ENCODE peak calls at places on chromosome 5, in eight cellular contexts. G is neural crest cell; X is CD8-positive, alpha-beta T cell; U is D721Med; H is fibroblast of lung; W is H9; S is osteocyte; Y is stomach. I is an unnamed sample.

GRCh38 chr5:109485030-109485429 is 75.3 kb upstream of the PJA2 start:
- DNase-seq in H (peak), U (no peak), Y (peak), S (no peak), W (no peak), X (no peak), G (no peak), I (peak)

GRCh38 chr5:887947-888640 is 4.5 kb downstream of the BRD9 start:
- DNase-seq in G (no peak), H (no peak), Y (no peak), S (no peak), X (no peak), U (no peak), W (no peak), I (no peak)

GRCh38 chr5:32071351-32071944 is 102.7 kb downstream of the GOLPH3 start:
- DNase-seq in U (no peak), H (no peak), W (no peak), Y (no peak), S (no peak), G (no peak), X (no peak), I (no peak)

GRCh38 chr5:89083791-89084190 is 200.8 kb upstream of the MEF2C start:
- DNase-seq in Y (no peak), G (no peak), S (no peak), U (no peak), W (no peak), X (no peak), H (peak), I (no peak)

GRCh38 chr5:100430268-100430900 is 104.8 kb upstream of the FAM174A start:
- DNase-seq in G (peak), U (no peak), Y (peak), S (no peak), X (peak), W (peak), H (peak), I (peak)

GRCh38 chr5:3736926-3737325 is 141.3 kb downstream of the IRX1 start:
- DNase-seq in Y (no peak), W (no peak), G (no peak), S (no peak), X (no peak), H (no peak), U (no peak), I (no peak)

GRCh38 chr5:127801751-127802476 is 98.7 kb downstream of the CCDC192 start:
- DNase-seq in W (no peak), G (no peak), S (no peak), U (no peak), H (peak), Y (no peak), X (no peak), I (no peak)

GRCh38 chr5:137015540-137016116 is 483.5 kb downstream of the SPOCK1 start:
- DNase-seq in G (no peak), W (no peak), S (no peak), X (no peak), U (no peak), H (no peak), Y (no peak), I (no peak)

GRCh38 chr5:76579166-76579765 is 43.9 kb downstream of the F2RL2 start:
- DNase-seq in X (no peak), W (no peak), H (peak), G (no peak), S (no peak), Y (no peak), U (no peak), I (peak)

GRCh38 chr5:32342656-32343055 is 29.9 kb upstream of the MTMR12 start:
- DNase-seq in G (no peak), U (no peak), H (no peak), Y (no peak), S (no peak), W (no peak), X (no peak), I (no peak)

GRCh38 chr5:27947088-27947487 is 908.7 kb upstream of the CDH9 start:
- DNase-seq in G (no peak), U (no peak), W (no peak), Y (no peak), H (no peak), X (no peak), S (no peak), I (peak)

GRCh38 chr5:105849701-105850100 is 1821.0 kb downstream of the EFNA5 start:
- DNase-seq in U (no peak), W (no peak), H (peak), S (no peak), G (no peak), X (no peak), Y (no peak), I (no peak)

GRCh38 chr5:179796877-179797608 is 3.3 kb downstream of the LTC4S start:
- DNase-seq in G (no peak), H (no peak), S (no peak), Y (no peak), X (no peak), U (no peak), W (no peak), I (no peak)

GRCh38 chr5:53406630-53407316 is 73.7 kb upstream of the FST start:
- DNase-seq in S (no peak), H (peak), X (no peak), U (no peak), W (no peak), G (no peak), Y (no peak), I (no peak)

GRCh38 chr5:132260051-132260450 is 2.6 kb downstream of the PDLIM4 start:
- DNase-seq in S (peak), H (peak), X (no peak), Y (no peak), W (peak), G (no peak), U (no peak), I (no peak)

GRCh38 chr5:151158287-151158661 is 695 bp upstream of the ANXA6 start:
- DNase-seq in Y (no peak), H (no peak), X (no peak), G (no peak), U (no peak), S (no peak), W (peak), I (peak)

GRCh38 chr5:1464096-1464446 is 18.8 kb upstream of the SLC6A3 start:
- DNase-seq in Y (no peak), U (no peak), S (no peak), W (no peak), X (no peak), G (no peak), H (no peak), I (no peak)

GRCh38 chr5:37662789-37663475 is 176.9 kb downstream of the GDNF start:
- DNase-seq in S (no peak), X (no peak), U (no peak), W (no peak), Y (no peak), G (no peak), H (peak), I (peak)

GRCh38 chr5:68424799-68425537 is 209.4 kb downstream of the PIK3R1 start:
- DNase-seq in H (peak), W (no peak), S (no peak), U (no peak), G (no peak), Y (no peak), X (peak), I (peak)

GRCh38 chr5:76180817-76181805 is 97.9 kb downstream of the SV2C start:
- DNase-seq in H (no peak), G (no peak), Y (no peak), S (no peak), X (no peak), W (no peak), U (no peak), I (no peak)

GRCh38 chr5:441996-442334 is 1.0 kb upstream of the EXOC3 start:
- DNase-seq in Y (no peak), X (no peak), W (peak), G (no peak), H (no peak), S (no peak), U (no peak), I (no peak)

GRCh38 chr5:82068723-82069122 is 96.9 kb downstream of the ATG10 start:
- DNase-seq in G (no peak), U (no peak), H (peak), Y (no peak), S (no peak), X (no peak), W (no peak), I (no peak)

GRCh38 chr5:104843822-104844221 is 1281.2 kb upstream of the NUDT12 start:
- DNase-seq in U (no peak), G (no peak), W (no peak), Y (no peak), X (no peak), H (no peak), S (no peak), I (no peak)

GRCh38 chr5:150641006-150641570 is 628 bp downstream of the SYNPO start:
- DNase-seq in X (no peak), H (peak), S (no peak), Y (no peak), W (no peak), G (no peak), U (no peak), I (no peak)

GRCh38 chr5:127958421-127959011 is 125.0 kb upstream of the SLC12A2 start:
- DNase-seq in U (no peak), S (no peak), W (no peak), H (no peak), Y (no peak), X (no peak), G (no peak), I (no peak)

GRCh38 chr5:56601641-56602071 is 213.7 kb upstream of the MAP3K1 start:
- DNase-seq in U (no peak), G (no peak), W (no peak), S (no peak), Y (no peak), X (no peak), H (peak), I (peak)

GRCh38 chr5:154857091-154857533 is 1.3 kb upstream of the CNOT8 start:
- DNase-seq in Y (peak), G (peak), U (no peak), W (no peak), H (no peak), S (no peak), X (no peak), I (no peak)

DNA sequence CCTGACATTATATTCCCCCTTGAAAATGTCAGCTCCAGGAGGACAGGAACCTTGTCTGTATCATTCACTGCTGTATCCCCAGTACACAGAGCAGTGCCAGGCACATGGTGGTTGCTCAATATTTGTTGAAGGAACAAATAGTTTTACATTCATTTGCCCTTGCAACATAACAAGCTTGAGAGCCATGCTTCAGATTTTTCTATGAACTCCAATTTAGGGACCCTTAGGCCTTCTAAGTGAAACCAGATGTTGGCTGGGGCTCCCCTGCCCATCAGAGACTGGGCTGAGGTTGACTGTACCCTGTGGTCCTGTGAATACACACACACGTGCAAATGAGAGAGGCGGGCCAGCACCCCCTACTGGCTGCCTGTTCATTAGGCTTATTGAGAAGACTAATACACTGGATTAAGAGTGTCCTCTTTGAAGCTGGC is 214.9 kb upstream of the WWC1 start:
- DNase-seq in U (no peak), S (peak), X (no peak), G (peak), W (peak), H (peak), Y (no peak), I (peak)
- TF ChIP-seq CTCF in U (peak), S (peak), X (no peak), G (peak), W (peak), H (peak), Y (no peak), I (peak)

GRCh38 chr5:93789173-93790070 is 48.0 kb upstream of the POU5F2 start:
- DNase-seq in S (no peak), X (no peak), Y (no peak), U (no peak), H (peak), W (no peak), G (no peak), I (peak)
- TF ChIP-seq CTCF in S (peak), X (no peak), Y (no peak), U (no peak), H (no peak), W (no peak), G (no peak), I (peak)

GRCh38 chr5:181194489-181195248 is 10.3 kb downstream of the TRIM7 start:
- DNase-seq in U (no peak), H (no peak), S (no peak), Y (no peak), X (no peak), W (peak), G (no peak), I (no peak)
- TF ChIP-seq CTCF in U (no peak), H (no peak), S (no peak), Y (no peak), X (no peak), W (peak), G (no peak), I (no peak)

DNA sequence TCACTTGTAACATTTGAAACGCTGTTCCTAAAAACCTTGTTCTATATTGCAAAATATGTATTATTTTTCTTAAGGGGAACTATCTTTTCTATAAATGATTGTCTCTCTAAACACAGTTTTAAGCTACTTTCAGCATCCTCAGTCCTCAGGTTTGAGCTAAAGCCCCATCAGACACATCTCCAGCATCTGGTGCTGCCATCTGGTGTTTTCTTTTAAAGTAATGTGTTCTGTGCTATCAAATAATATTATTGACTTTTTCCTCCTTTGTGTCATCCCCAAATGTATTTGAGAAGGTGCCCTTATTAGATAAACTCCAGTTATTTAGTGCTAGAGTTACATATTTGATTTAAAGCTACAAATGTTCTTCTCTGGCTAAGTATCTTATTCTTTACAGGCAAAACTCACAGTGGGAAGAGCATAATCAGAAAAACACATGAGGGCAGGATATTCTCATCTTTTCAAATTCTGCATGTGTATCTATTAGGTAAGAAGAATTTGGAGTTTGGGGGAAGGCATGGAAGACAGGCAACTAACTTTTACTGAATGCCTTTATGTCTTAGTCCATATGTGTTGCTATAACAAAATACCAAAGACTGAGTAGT is 27.5 kb downstream of the ZNF474 start:
- DNase-seq in W (no peak), H (peak), Y (no peak), X (no peak), G (no peak), U (peak), S (no peak), I (peak)
- TF ChIP-seq CTCF in W (peak), H (peak), Y (no peak), X (peak), G (peak), U (peak), S (peak), I (peak)

GRCh38 chr5:78545406-78545805 is 103.2 kb downstream of the LHFPL2 start:
- DNase-seq in Y (no peak), W (no peak), X (no peak), G (no peak), H (no peak), S (peak), U (no peak), I (no peak)
- TF ChIP-seq CTCF in Y (no peak), W (no peak), X (no peak), G (no peak), H (no peak), S (no peak), U (no peak), I (no peak)

DNA sequence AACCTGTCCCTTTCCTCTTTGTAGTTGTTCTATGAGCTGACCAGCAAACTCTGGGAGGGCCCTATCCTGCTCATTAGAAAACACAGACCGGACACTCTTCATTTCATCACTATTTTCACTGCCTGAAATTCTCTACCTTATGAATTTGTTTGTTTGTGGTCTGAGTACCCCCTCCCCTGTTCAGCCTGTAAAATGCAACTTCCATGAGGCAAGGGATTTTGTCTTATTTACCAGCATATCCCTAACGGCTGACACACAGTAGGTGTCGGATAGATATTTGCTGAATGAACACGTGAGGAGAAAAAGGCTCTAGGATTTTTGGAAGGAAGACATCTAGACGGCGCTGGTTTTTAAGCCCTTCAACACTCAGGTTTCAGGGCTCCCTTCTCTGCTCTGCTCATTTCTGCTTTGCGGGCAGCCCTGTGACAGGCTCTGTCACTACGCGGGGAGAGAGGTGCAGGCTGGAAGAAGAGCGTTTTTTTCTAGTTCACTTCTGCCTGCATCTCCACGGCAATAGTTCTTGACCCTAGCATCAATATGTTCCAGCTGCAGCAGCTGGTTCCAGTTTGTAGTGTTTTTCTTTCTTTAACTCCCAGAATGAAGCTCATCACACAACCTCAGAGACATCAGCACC is 41.0 kb downstream of the KCNMB1 start:
- DNase-seq in Y (no peak), W (no peak), U (no peak), S (no peak), X (no peak), H (no peak), G (no peak), I (peak)
- TF ChIP-seq CTCF in Y (no peak), W (peak), U (no peak), S (no peak), X (peak), H (no peak), G (no peak), I (peak)

GRCh38 chr5:169226904-169227303 is 74.0 kb downstream of the SLIT3 start:
- DNase-seq in Y (no peak), W (no peak), H (no peak), U (no peak), S (no peak), X (no peak), G (no peak), I (no peak)
- TF ChIP-seq CTCF in Y (no peak), W (peak), H (no peak), U (peak), S (no peak), X (no peak), G (no peak), I (no peak)

I was measured in cardiac muscle cell.